ENCODE peak calls at places on chromosomes 2 and 18, in six cellular contexts. C, L, F, B, T and O are unnamed samples.
A peak's percentile ranks its signal among the peaks of the same experiment; 100 is the strongest.

GRCh38 chr18:9421096-9421495 is 54.2 kb upstream of the RALBP1 start:
- DNase-seq in C (no peak), L (no peak), F (no peak), B (no peak), T (no peak), O (no peak)

GRCh38 chr2:147293958-147294824 is 550.6 kb upstream of the ACVR2A start:
- DNase-seq in C (no peak), L (no peak), F (no peak), B (no peak), T (no peak), O (no peak)

GRCh38 chr2:20067992-20068727 is 16.7 kb upstream of the LAPTM4A start:
- DNase-seq in C (no peak), L (no peak), F (no peak), B (no peak), T (no peak), O (peak; percentile 86)

GRCh38 chr2:239343946-239344856 is 56.6 kb downstream of the HDAC4 start:
- DNase-seq in C (no peak), L (no peak), F (peak; percentile 85), B (no peak), T (no peak), O (no peak)

GRCh38 chr2:236075802-236076201 is 92.4 kb downstream of the GBX2 start:
- DNase-seq in C (no peak), L (no peak), F (no peak), B (no peak), T (no peak), O (no peak)

GRCh38 chr2:164243315-164243714 is 378.0 kb downstream of the GRB14 start:
- DNase-seq in C (no peak), L (no peak), F (no peak), B (no peak), T (no peak), O (no peak)

GRCh38 chr2:31055938-31056337 is 82.3 kb downstream of the GALNT14 start:
- DNase-seq in C (no peak), L (no peak), F (no peak), B (no peak), T (no peak), O (no peak)

GRCh38 chr2:234998404-234999211 is 46.8 kb downstream of the SH3BP4 start:
- DNase-seq in C (peak; percentile 63), L (no peak), F (no peak), B (no peak), T (no peak), O (no peak)

GRCh38 chr2:50391553-50391952 is 640.4 kb downstream of the NRXN1 start:
- DNase-seq in C (no peak), L (no peak), F (no peak), B (no peak), T (no peak), O (no peak)